ENCODE peak calls at places on chromosomes 11 and 22, in five cellular contexts. One of them, this sample, is unnamed.

GRCh38 chr11:100630898-100631297 is 56.2 kb upstream of the ARHGAP42 start:
- DNase-seq in mesothelial cell of epicardium: no peak
- DNase-seq in cardiac muscle cell: no peak
- DNase-seq in pancreas: no peak
- DNase-seq in renal cortical epithelial cell: peak
- DNase-seq in this sample: no peak

GRCh38 chr11:123457187-123457770 is 27.2 kb downstream of the GRAMD1B start:
- DNase-seq in mesothelial cell of epicardium: no peak
- DNase-seq in cardiac muscle cell: no peak
- DNase-seq in pancreas: no peak
- DNase-seq in renal cortical epithelial cell: no peak
- DNase-seq in this sample: no peak

GRCh38 chr22:37213941-37214340 is 1.7 kb upstream of the SSTR3 start:
- DNase-seq in mesothelial cell of epicardium: no peak
- DNase-seq in cardiac muscle cell: no peak
- DNase-seq in pancreas: no peak
- DNase-seq in renal cortical epithelial cell: no peak
- DNase-seq in this sample: no peak

GRCh38 chr11:61688368-61689163 is 8.4 kb downstream of the DAGLA start:
- DNase-seq in mesothelial cell of epicardium: no peak
- DNase-seq in cardiac muscle cell: no peak
- DNase-seq in pancreas: peak
- DNase-seq in renal cortical epithelial cell: no peak
- DNase-seq in this sample: no peak

GRCh38 chr11:27485930-27486773 is 13.6 kb upstream of the LGR4 start:
- DNase-seq in mesothelial cell of epicardium: no peak
- DNase-seq in cardiac muscle cell: peak
- DNase-seq in pancreas: no peak
- DNase-seq in renal cortical epithelial cell: peak
- DNase-seq in this sample: no peak

GRCh38 chr11:34997872-34998548 is 81.6 kb downstream of the PDHX start:
- DNase-seq in mesothelial cell of epicardium: no peak
- DNase-seq in cardiac muscle cell: no peak
- DNase-seq in pancreas: no peak
- DNase-seq in renal cortical epithelial cell: peak
- DNase-seq in this sample: no peak

GRCh38 chr11:35178862-35179261 is 39.9 kb downstream of the CD44 start:
- DNase-seq in mesothelial cell of epicardium: no peak
- DNase-seq in cardiac muscle cell: no peak
- DNase-seq in pancreas: no peak
- DNase-seq in renal cortical epithelial cell: peak
- DNase-seq in this sample: no peak

GRCh38 chr11:66418168-66418985 is 2.5 kb upstream of the NPAS4 start:
- DNase-seq in mesothelial cell of epicardium: peak
- DNase-seq in cardiac muscle cell: peak
- DNase-seq in pancreas: peak
- DNase-seq in renal cortical epithelial cell: peak
- DNase-seq in this sample: peak

GRCh38 chr11:126339073-126339865 is 16.2 kb upstream of the ST3GAL4 start:
- DNase-seq in mesothelial cell of epicardium: no peak
- DNase-seq in cardiac muscle cell: no peak
- DNase-seq in pancreas: peak
- DNase-seq in renal cortical epithelial cell: no peak
- DNase-seq in this sample: no peak

GRCh38 chr11:57340228-57340627 is 2.1 kb downstream of the P2RX3 start:
- DNase-seq in mesothelial cell of epicardium: no peak
- DNase-seq in cardiac muscle cell: peak
- DNase-seq in pancreas: no peak
- DNase-seq in renal cortical epithelial cell: peak
- DNase-seq in this sample: no peak

GRCh38 chr11:116563028-116563712 is 209.6 kb downstream of the BUD13 start:
- DNase-seq in mesothelial cell of epicardium: no peak
- DNase-seq in cardiac muscle cell: peak
- DNase-seq in pancreas: peak
- DNase-seq in renal cortical epithelial cell: peak
- DNase-seq in this sample: no peak

GRCh38 chr11:122505304-122506006 is 150.1 kb upstream of the UBASH3B start:
- DNase-seq in mesothelial cell of epicardium: peak
- DNase-seq in cardiac muscle cell: peak
- DNase-seq in pancreas: peak
- DNase-seq in renal cortical epithelial cell: peak
- DNase-seq in this sample: peak

GRCh38 chr11:4551346-4551979 is 6.5 kb downstream of the OR52M1 start:
- DNase-seq in mesothelial cell of epicardium: no peak
- DNase-seq in cardiac muscle cell: no peak
- DNase-seq in pancreas: no peak
- DNase-seq in renal cortical epithelial cell: peak
- DNase-seq in this sample: no peak

GRCh38 chr22:39580795-39581194 is 10.2 kb downstream of the CACNA1I start:
- DNase-seq in mesothelial cell of epicardium: no peak
- DNase-seq in cardiac muscle cell: no peak
- DNase-seq in pancreas: no peak
- DNase-seq in renal cortical epithelial cell: no peak
- DNase-seq in this sample: no peak

GRCh38 chr11:19693146-19693545 is 19.5 kb upstream of the NAV2 start:
- DNase-seq in mesothelial cell of epicardium: no peak
- DNase-seq in cardiac muscle cell: no peak
- DNase-seq in pancreas: no peak
- DNase-seq in renal cortical epithelial cell: no peak
- DNase-seq in this sample: no peak

GRCh38 chr11:43913829-43914380 is 28.5 kb upstream of the C11orf96 start:
- DNase-seq in mesothelial cell of epicardium: no peak
- DNase-seq in cardiac muscle cell: no peak
- DNase-seq in pancreas: no peak
- DNase-seq in renal cortical epithelial cell: no peak
- DNase-seq in this sample: no peak

GRCh38 chr11:17774232-17775034 is 39.9 kb downstream of the KCNC1 start:
- DNase-seq in mesothelial cell of epicardium: no peak
- DNase-seq in cardiac muscle cell: no peak
- DNase-seq in pancreas: no peak
- DNase-seq in renal cortical epithelial cell: no peak
- DNase-seq in this sample: no peak

GRCh38 chr11:119167933-119168332 is 592 bp upstream of the NLRX1 start:
- DNase-seq in mesothelial cell of epicardium: no peak
- DNase-seq in cardiac muscle cell: no peak
- DNase-seq in pancreas: no peak
- DNase-seq in renal cortical epithelial cell: no peak
- DNase-seq in this sample: no peak

GRCh38 chr22:41524283-41524682 is 20.0 kb downstream of the POLR3H start:
- DNase-seq in mesothelial cell of epicardium: no peak
- DNase-seq in cardiac muscle cell: no peak
- DNase-seq in pancreas: peak
- DNase-seq in renal cortical epithelial cell: no peak
- DNase-seq in this sample: no peak

GRCh38 chr11:76793834-76794291 is 10.7 kb downstream of the TSKU start:
- DNase-seq in mesothelial cell of epicardium: no peak
- DNase-seq in cardiac muscle cell: no peak
- DNase-seq in pancreas: no peak
- DNase-seq in renal cortical epithelial cell: no peak
- DNase-seq in this sample: no peak

GRCh38 chr22:36658900-36659299 is 44.7 kb downstream of the CACNG2 start:
- DNase-seq in mesothelial cell of epicardium: no peak
- DNase-seq in cardiac muscle cell: no peak
- DNase-seq in pancreas: no peak
- DNase-seq in renal cortical epithelial cell: peak
- DNase-seq in this sample: no peak

GRCh38 chr11:134030853-134031252 is 38.0 kb upstream of the JAM3 start:
- DNase-seq in mesothelial cell of epicardium: no peak
- DNase-seq in cardiac muscle cell: peak
- DNase-seq in pancreas: no peak
- DNase-seq in renal cortical epithelial cell: no peak
- DNase-seq in this sample: no peak

GRCh38 chr11:71238941-71239340 is 13.4 kb downstream of the SHANK2 start:
- DNase-seq in mesothelial cell of epicardium: no peak
- DNase-seq in cardiac muscle cell: no peak
- DNase-seq in pancreas: no peak
- DNase-seq in renal cortical epithelial cell: no peak
- DNase-seq in this sample: no peak

GRCh38 chr11:79312591-79313267 is 128.1 kb downstream of the TENM4 start:
- DNase-seq in mesothelial cell of epicardium: no peak
- DNase-seq in cardiac muscle cell: no peak
- DNase-seq in pancreas: no peak
- DNase-seq in renal cortical epithelial cell: peak
- DNase-seq in this sample: no peak

GRCh38 chr11:62925308-62925707 is 4.1 kb upstream of the CHRM1 start:
- DNase-seq in mesothelial cell of epicardium: no peak
- DNase-seq in cardiac muscle cell: no peak
- DNase-seq in pancreas: no peak
- DNase-seq in renal cortical epithelial cell: no peak
- DNase-seq in this sample: no peak

GRCh38 chr11:134562941-134563471 is 151.0 kb upstream of the B3GAT1 start:
- DNase-seq in mesothelial cell of epicardium: no peak
- DNase-seq in cardiac muscle cell: no peak
- DNase-seq in pancreas: no peak
- DNase-seq in renal cortical epithelial cell: no peak
- DNase-seq in this sample: no peak

GRCh38 chr11:2889399-2890273 is 4.1 kb upstream of the CDKN1C start:
- DNase-seq in mesothelial cell of epicardium: no peak
- DNase-seq in cardiac muscle cell: no peak
- DNase-seq in pancreas: no peak
- DNase-seq in renal cortical epithelial cell: no peak
- DNase-seq in this sample: no peak

GRCh38 chr11:27524155-27524554 is 17.6 kb upstream of the LIN7C start:
- DNase-seq in mesothelial cell of epicardium: no peak
- DNase-seq in cardiac muscle cell: peak
- DNase-seq in pancreas: no peak
- DNase-seq in renal cortical epithelial cell: peak
- DNase-seq in this sample: no peak

GRCh38 chr11:117095301-117096139 is 2.7 kb downstream of the SIK3 start:
- DNase-seq in mesothelial cell of epicardium: no peak
- DNase-seq in cardiac muscle cell: no peak
- DNase-seq in pancreas: no peak
- DNase-seq in renal cortical epithelial cell: no peak
- DNase-seq in this sample: no peak

GRCh38 chr22:27349456-27349855 is 452.1 kb downstream of the MN1 start:
- DNase-seq in mesothelial cell of epicardium: no peak
- DNase-seq in cardiac muscle cell: no peak
- DNase-seq in pancreas: no peak
- DNase-seq in renal cortical epithelial cell: peak
- DNase-seq in this sample: no peak

GRCh38 chr22:25390297-25391240 is 171.1 kb downstream of the CRYBB2 start:
- DNase-seq in mesothelial cell of epicardium: no peak
- DNase-seq in cardiac muscle cell: no peak
- DNase-seq in pancreas: no peak
- DNase-seq in renal cortical epithelial cell: no peak
- DNase-seq in this sample: no peak

GRCh38 chr11:112834277-112834755 is 126.9 kb upstream of the NCAM1 start:
- DNase-seq in mesothelial cell of epicardium: no peak
- DNase-seq in cardiac muscle cell: peak
- DNase-seq in pancreas: peak
- DNase-seq in renal cortical epithelial cell: no peak
- DNase-seq in this sample: no peak

GRCh38 chr22:47173535-47174021 is 411.1 kb downstream of the TBC1D22A start:
- DNase-seq in mesothelial cell of epicardium: peak
- DNase-seq in cardiac muscle cell: no peak
- DNase-seq in pancreas: no peak
- DNase-seq in renal cortical epithelial cell: no peak
- DNase-seq in this sample: no peak

GRCh38 chr11:84498016-84498415 is 1129.1 kb downstream of the DLG2 start:
- DNase-seq in mesothelial cell of epicardium: no peak
- DNase-seq in cardiac muscle cell: no peak
- DNase-seq in pancreas: no peak
- DNase-seq in renal cortical epithelial cell: peak
- DNase-seq in this sample: no peak

GRCh38 chr11:85967457-85967856 is 101.4 kb downstream of the PICALM start:
- DNase-seq in mesothelial cell of epicardium: no peak
- DNase-seq in cardiac muscle cell: no peak
- DNase-seq in pancreas: no peak
- DNase-seq in renal cortical epithelial cell: no peak
- DNase-seq in this sample: no peak